ENCODE peak calls at places on chromosomes 5 and 9, in seven cellular contexts. D, M, B, P, C, N and Q are unnamed samples.

GRCh38 chr9:93676310-93677054 is 100.1 kb downstream of the PHF2 start:
- DNase-seq in D (peak; percentile 29), M (no peak), B (no peak), P (peak; percentile 7), C (no peak), N (peak; percentile 62), Q (no peak)

GRCh38 chr5:32531885-32532520 is 53.4 kb upstream of the SUB1 start:
- DNase-seq in D (no peak), M (no peak), B (peak; percentile 9), P (no peak), C (no peak), N (no peak), Q (no peak)

GRCh38 chr5:72325566-72326297 is 5.6 kb downstream of the PTCD2 start:
- DNase-seq in D (no peak), M (no peak), B (no peak), P (no peak), C (no peak), N (no peak), Q (no peak)

GRCh38 chr9:70917277-70917676 is 204.1 kb downstream of the TRPM3 start:
- DNase-seq in D (no peak), M (no peak), B (no peak), P (no peak), C (no peak), N (no peak), Q (no peak)

GRCh38 chr5:157271740-157272271 is 5.9 kb downstream of the CYFIP2 start:
- DNase-seq in D (peak; percentile 96), M (no peak), B (peak; percentile 97), P (no peak), C (no peak), N (no peak), Q (peak; percentile 94)

GRCh38 chr5:126376443-126376842 is 46.8 kb upstream of the GRAMD2B start:
- DNase-seq in D (no peak), M (no peak), B (no peak), P (no peak), C (no peak), N (no peak), Q (no peak)

GRCh38 chr9:91131433-91131839 is 230.3 kb downstream of the AUH start:
- DNase-seq in D (peak; percentile 88), M (no peak), B (peak; percentile 43), P (no peak), C (no peak), N (no peak), Q (no peak)

GRCh38 chr5:146327471-146327870 is 11.2 kb upstream of the POU4F3 start:
- DNase-seq in D (no peak), M (no peak), B (no peak), P (no peak), C (no peak), N (no peak), Q (no peak)

GRCh38 chr5:116502616-116503015 is 72.0 kb downstream of the SEMA6A start:
- DNase-seq in D (no peak), M (no peak), B (no peak), P (no peak), C (no peak), N (no peak), Q (no peak)

GRCh38 chr9:14156046-14156445 is 157.9 kb downstream of the NFIB start:
- DNase-seq in D (no peak), M (no peak), B (no peak), P (no peak), C (no peak), N (no peak), Q (peak; percentile 29)

GRCh38 chr9:14983599-14983998 is 73.4 kb upstream of the FREM1 start:
- DNase-seq in D (no peak), M (no peak), B (no peak), P (no peak), C (no peak), N (no peak), Q (no peak)

GRCh38 chr5:96493189-96493790 is 60.2 kb upstream of the PCSK1 start:
- DNase-seq in D (no peak), M (no peak), B (no peak), P (no peak), C (no peak), N (no peak), Q (no peak)

GRCh38 chr5:96483878-96484277 is 50.8 kb upstream of the PCSK1 start:
- DNase-seq in D (no peak), M (no peak), B (no peak), P (no peak), C (peak; percentile 71), N (no peak), Q (peak; percentile 7)

GRCh38 chr5:96492654-96493053 is 59.6 kb upstream of the PCSK1 start:
- DNase-seq in D (no peak), M (no peak), B (no peak), P (no peak), C (no peak), N (no peak), Q (no peak)

GRCh38 chr5:96487859-96488258 is 54.8 kb upstream of the PCSK1 start:
- DNase-seq in D (no peak), M (no peak), B (no peak), P (no peak), C (no peak), N (no peak), Q (no peak)

GRCh38 chr5:96489518-96489917 is 56.5 kb upstream of the PCSK1 start:
- DNase-seq in D (no peak), M (no peak), B (no peak), P (no peak), C (no peak), N (no peak), Q (no peak)
- TF ChIP-seq CTCF in D (no peak), M (no peak), B (no peak), P (no peak), C (no peak), N (no peak), Q (no peak)

GRCh38 chr9:72361227-72361626 is 3.8 kb downstream of the ZFAND5 start:
- DNase-seq in D (no peak), M (no peak), B (no peak), P (no peak), C (no peak), N (no peak), Q (no peak)

GRCh38 chr9:72363226-72363625 is 1.8 kb downstream of the ZFAND5 start:
- DNase-seq in D (no peak), M (no peak), B (no peak), P (no peak), C (no peak), N (no peak), Q (no peak)

GRCh38 chr9:72363908-72364678 is 915 bp downstream of the ZFAND5 start:
- DNase-seq in D (peak; percentile 85), M (peak; percentile 80), B (peak; percentile 39), P (peak; percentile 81), C (peak; percentile 72), N (peak; percentile 86), Q (no peak)

GRCh38 chr9:72362680-72363139 is 2.3 kb downstream of the ZFAND5 start:
- DNase-seq in D (peak; percentile 74), M (peak; percentile 17), B (peak; percentile 51), P (peak; percentile 54), C (peak; percentile 42), N (no peak), Q (peak; percentile 40)

GRCh38 chr9:72362118-72362531 is 2.9 kb downstream of the ZFAND5 start:
- DNase-seq in D (no peak), M (no peak), B (no peak), P (no peak), C (no peak), N (no peak), Q (no peak)
- H3K4me3 ChIP-seq in D (peak overlapping the region; percentile 98), M (peak overlapping the region; percentile 89), B (peak overlapping the region; percentile 79), P (peak overlapping the region; percentile 86), C (peak overlapping the region; percentile 93), N (peak overlapping the region; percentile 82), Q (peak overlapping the region; percentile 98)

GRCh38 chr5:78819707-78820106 is 165.4 kb downstream of the ARSB start:
- DNase-seq in D (no peak), M (no peak), B (no peak), P (no peak), C (no peak), N (no peak), Q (no peak)
- TF ChIP-seq CTCF in D (no peak), M (no peak), B (no peak), P (no peak), C (peak; percentile 9), N (no peak), Q (no peak)

DNA sequence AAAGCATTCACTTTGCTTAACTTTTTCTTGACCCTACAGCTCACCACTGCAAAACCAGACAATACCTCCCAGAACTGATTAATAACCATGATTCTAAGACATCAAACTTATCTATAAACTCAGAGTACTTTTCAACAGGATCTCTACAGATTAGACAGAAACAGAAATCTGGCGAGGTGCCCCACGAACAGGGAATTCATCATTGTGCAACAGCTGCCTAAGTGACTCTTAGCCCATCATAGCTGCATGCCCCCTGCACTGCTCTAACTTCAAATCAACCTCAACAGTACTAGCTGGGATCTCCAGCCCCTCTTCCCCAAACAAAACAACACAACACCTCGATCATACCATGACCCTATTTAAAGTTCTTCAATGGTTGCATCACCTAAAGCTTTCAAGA is 16.1 kb upstream of the COL23A1 start:
- DNase-seq in D (no peak), M (no peak), B (no peak), P (no peak), C (no peak), N (no peak), Q (no peak)
- H3K4me3 ChIP-seq in D (no peak overlapping the region), M (no peak overlapping the region), B (no peak overlapping the region), P (no peak overlapping the region), C (no peak overlapping the region), N (no peak overlapping the region), Q (no peak overlapping the region)

GRCh38 chr5:140058212-140058932 is 15.3 kb upstream of the NRG2 start:
- DNase-seq in D (no peak), M (no peak), B (no peak), P (no peak), C (no peak), N (no peak), Q (no peak)
- TF ChIP-seq CTCF in D (no peak), M (no peak), B (no peak), P (no peak), C (no peak), N (no peak), Q (no peak)

GRCh38 chr9:128125575-128126354 is 1.8 kb downstream of the PTGES2 start:
- DNase-seq in D (peak; percentile 46), M (peak; percentile 3), B (no peak), P (no peak), C (no peak), N (no peak), Q (no peak)
- H3K4me3 ChIP-seq in D (peak overlapping the region; percentile 99), M (peak overlapping the region; percentile 98), B (peak overlapping the region; percentile 93), P (peak overlapping the region; percentile 97), C (no peak overlapping the region), N (peak overlapping the region; percentile 3), Q (peak overlapping the region; percentile 94)